ENCODE peak calls at places on chromosomes 4 and X, in seven cellular contexts. One of them, this sample, is unnamed.

GRCh38 chrX:66162331-66162822 is 1.7 kb upstream of the HEPH start:
- DNase-seq in ovary: no peak
- DNase-seq in stimulated activated CD4-positive, alpha-beta T cell treated with anti-CD3 and anti-CD28 coated beads, Interleukin-2, amount 100 ng/mL, for 48 hours: no peak
- DNase-seq in iPS-NIHi11: no peak
- DNase-seq in MM.1S: no peak
- DNase-seq in HT1080: no peak
- DNase-seq in dermis microvascular lymphatic vessel endothelial cell: no peak
- DNase-seq in this sample: no peak

GRCh38 chr4:39631700-39632079 is 7.0 kb downstream of the SMIM14 start:
- DNase-seq in ovary: no peak
- DNase-seq in stimulated activated CD4-positive, alpha-beta T cell treated with anti-CD3 and anti-CD28 coated beads, Interleukin-2, amount 100 ng/mL, for 48 hours: no peak
- DNase-seq in dermis microvascular lymphatic vessel endothelial cell: no peak
- DNase-seq in iPS-NIHi11: no peak
- DNase-seq in HT1080: no peak
- DNase-seq in MM.1S: no peak
- DNase-seq in this sample: no peak

GRCh38 chr4:111689214-111689613 is 456.0 kb upstream of the FAM241A start:
- DNase-seq in dermis microvascular lymphatic vessel endothelial cell: no peak
- DNase-seq in HT1080: peak
- DNase-seq in iPS-NIHi11: no peak
- DNase-seq in ovary: no peak
- DNase-seq in stimulated activated CD4-positive, alpha-beta T cell treated with anti-CD3 and anti-CD28 coated beads, Interleukin-2, amount 100 ng/mL, for 48 hours: no peak
- DNase-seq in MM.1S: no peak
- DNase-seq in this sample: no peak

GRCh38 chrX:16750136-16750535 is 30.7 kb downstream of the SYAP1 start:
- DNase-seq in stimulated activated CD4-positive, alpha-beta T cell treated with anti-CD3 and anti-CD28 coated beads, Interleukin-2, amount 100 ng/mL, for 48 hours: no peak
- DNase-seq in dermis microvascular lymphatic vessel endothelial cell: no peak
- DNase-seq in iPS-NIHi11: no peak
- DNase-seq in ovary: no peak
- DNase-seq in HT1080: no peak
- DNase-seq in MM.1S: no peak
- DNase-seq in this sample: no peak

GRCh38 chrX:148552775-148553174 is 52.4 kb downstream of the AFF2 start:
- DNase-seq in dermis microvascular lymphatic vessel endothelial cell: no peak
- DNase-seq in MM.1S: no peak
- DNase-seq in ovary: no peak
- DNase-seq in HT1080: no peak
- DNase-seq in iPS-NIHi11: peak
- DNase-seq in stimulated activated CD4-positive, alpha-beta T cell treated with anti-CD3 and anti-CD28 coated beads, Interleukin-2, amount 100 ng/mL, for 48 hours: no peak
- DNase-seq in this sample: no peak

GRCh38 chr4:110364911-110365520 is 110.9 kb upstream of the ENPEP start:
- DNase-seq in dermis microvascular lymphatic vessel endothelial cell: no peak
- DNase-seq in ovary: no peak
- DNase-seq in iPS-NIHi11: no peak
- DNase-seq in MM.1S: no peak
- DNase-seq in HT1080: no peak
- DNase-seq in stimulated activated CD4-positive, alpha-beta T cell treated with anti-CD3 and anti-CD28 coated beads, Interleukin-2, amount 100 ng/mL, for 48 hours: no peak
- DNase-seq in this sample: no peak

GRCh38 chr4:6613676-6614651 is 26.5 kb upstream of the MRFAP1 start:
- DNase-seq in iPS-NIHi11: no peak
- DNase-seq in ovary: no peak
- DNase-seq in HT1080: no peak
- DNase-seq in dermis microvascular lymphatic vessel endothelial cell: no peak
- DNase-seq in stimulated activated CD4-positive, alpha-beta T cell treated with anti-CD3 and anti-CD28 coated beads, Interleukin-2, amount 100 ng/mL, for 48 hours: no peak
- DNase-seq in MM.1S: no peak
- DNase-seq in this sample: no peak

GRCh38 chr4:3407171-3407771 is 34.5 kb upstream of the HGFAC start:
- DNase-seq in HT1080: no peak
- DNase-seq in stimulated activated CD4-positive, alpha-beta T cell treated with anti-CD3 and anti-CD28 coated beads, Interleukin-2, amount 100 ng/mL, for 48 hours: no peak
- DNase-seq in ovary: peak
- DNase-seq in dermis microvascular lymphatic vessel endothelial cell: no peak
- DNase-seq in MM.1S: no peak
- DNase-seq in iPS-NIHi11: no peak
- DNase-seq in this sample: no peak

GRCh38 chrX:10450229-10450958 is 170.0 kb downstream of the MID1 start:
- DNase-seq in dermis microvascular lymphatic vessel endothelial cell: no peak
- DNase-seq in HT1080: peak
- DNase-seq in ovary: no peak
- DNase-seq in MM.1S: no peak
- DNase-seq in iPS-NIHi11: no peak
- DNase-seq in stimulated activated CD4-positive, alpha-beta T cell treated with anti-CD3 and anti-CD28 coated beads, Interleukin-2, amount 100 ng/mL, for 48 hours: no peak
- DNase-seq in this sample: peak

GRCh38 chr4:17234678-17235077 is 277.2 kb downstream of the QDPR start:
- DNase-seq in ovary: no peak
- DNase-seq in MM.1S: no peak
- DNase-seq in stimulated activated CD4-positive, alpha-beta T cell treated with anti-CD3 and anti-CD28 coated beads, Interleukin-2, amount 100 ng/mL, for 48 hours: no peak
- DNase-seq in HT1080: no peak
- DNase-seq in dermis microvascular lymphatic vessel endothelial cell: no peak
- DNase-seq in iPS-NIHi11: no peak
- DNase-seq in this sample: no peak

GRCh38 chr4:148893095-148893494 is 450.9 kb upstream of the NR3C2 start:
- DNase-seq in iPS-NIHi11: peak
- DNase-seq in ovary: no peak
- DNase-seq in MM.1S: no peak
- DNase-seq in dermis microvascular lymphatic vessel endothelial cell: no peak
- DNase-seq in stimulated activated CD4-positive, alpha-beta T cell treated with anti-CD3 and anti-CD28 coated beads, Interleukin-2, amount 100 ng/mL, for 48 hours: no peak
- DNase-seq in HT1080: no peak
- DNase-seq in this sample: no peak

GRCh38 chr4:37816719-37817118 is 9.8 kb upstream of the PGM2 start:
- DNase-seq in stimulated activated CD4-positive, alpha-beta T cell treated with anti-CD3 and anti-CD28 coated beads, Interleukin-2, amount 100 ng/mL, for 48 hours: no peak
- DNase-seq in ovary: no peak
- DNase-seq in HT1080: no peak
- DNase-seq in dermis microvascular lymphatic vessel endothelial cell: no peak
- DNase-seq in MM.1S: no peak
- DNase-seq in iPS-NIHi11: no peak
- DNase-seq in this sample: no peak

GRCh38 chrX:16457239-16457638 is 192.7 kb upstream of the S100G start:
- DNase-seq in HT1080: no peak
- DNase-seq in stimulated activated CD4-positive, alpha-beta T cell treated with anti-CD3 and anti-CD28 coated beads, Interleukin-2, amount 100 ng/mL, for 48 hours: no peak
- DNase-seq in ovary: no peak
- DNase-seq in iPS-NIHi11: no peak
- DNase-seq in MM.1S: no peak
- DNase-seq in dermis microvascular lymphatic vessel endothelial cell: no peak
- DNase-seq in this sample: no peak

GRCh38 chrX:136954930-136955329 is 74.4 kb upstream of the RBMX start:
- DNase-seq in ovary: no peak
- DNase-seq in MM.1S: peak
- DNase-seq in stimulated activated CD4-positive, alpha-beta T cell treated with anti-CD3 and anti-CD28 coated beads, Interleukin-2, amount 100 ng/mL, for 48 hours: no peak
- DNase-seq in iPS-NIHi11: no peak
- DNase-seq in dermis microvascular lymphatic vessel endothelial cell: peak
- DNase-seq in HT1080: peak
- DNase-seq in this sample: no peak

GRCh38 chr4:117889978-117890377 is 144.3 kb upstream of the NDST3 start:
- DNase-seq in ovary: no peak
- DNase-seq in stimulated activated CD4-positive, alpha-beta T cell treated with anti-CD3 and anti-CD28 coated beads, Interleukin-2, amount 100 ng/mL, for 48 hours: no peak
- DNase-seq in iPS-NIHi11: no peak
- DNase-seq in HT1080: no peak
- DNase-seq in MM.1S: no peak
- DNase-seq in dermis microvascular lymphatic vessel endothelial cell: no peak
- DNase-seq in this sample: no peak

GRCh38 chr4:83266689-83267088 is 17.9 kb downstream of the COQ2 start:
- DNase-seq in stimulated activated CD4-positive, alpha-beta T cell treated with anti-CD3 and anti-CD28 coated beads, Interleukin-2, amount 100 ng/mL, for 48 hours: no peak
- DNase-seq in MM.1S: no peak
- DNase-seq in dermis microvascular lymphatic vessel endothelial cell: no peak
- DNase-seq in HT1080: no peak
- DNase-seq in ovary: no peak
- DNase-seq in iPS-NIHi11: no peak
- DNase-seq in this sample: no peak

GRCh38 chr4:85741921-85742591 is 267.1 kb downstream of the ARHGAP24 start:
- DNase-seq in iPS-NIHi11: no peak
- DNase-seq in MM.1S: no peak
- DNase-seq in dermis microvascular lymphatic vessel endothelial cell: no peak
- DNase-seq in stimulated activated CD4-positive, alpha-beta T cell treated with anti-CD3 and anti-CD28 coated beads, Interleukin-2, amount 100 ng/mL, for 48 hours: no peak
- DNase-seq in HT1080: no peak
- DNase-seq in ovary: no peak
- DNase-seq in this sample: no peak

GRCh38 chr4:175109933-175110332 is 191.8 kb downstream of the ADAM29 start:
- DNase-seq in iPS-NIHi11: peak
- DNase-seq in HT1080: peak
- DNase-seq in dermis microvascular lymphatic vessel endothelial cell: no peak
- DNase-seq in stimulated activated CD4-positive, alpha-beta T cell treated with anti-CD3 and anti-CD28 coated beads, Interleukin-2, amount 100 ng/mL, for 48 hours: no peak
- DNase-seq in MM.1S: peak
- DNase-seq in ovary: no peak
- DNase-seq in this sample: no peak

GRCh38 chr4:80103615-80104014 is 30.6 kb upstream of the ANTXR2 start:
- DNase-seq in dermis microvascular lymphatic vessel endothelial cell: no peak
- DNase-seq in iPS-NIHi11: no peak
- DNase-seq in MM.1S: no peak
- DNase-seq in stimulated activated CD4-positive, alpha-beta T cell treated with anti-CD3 and anti-CD28 coated beads, Interleukin-2, amount 100 ng/mL, for 48 hours: no peak
- DNase-seq in HT1080: no peak
- DNase-seq in ovary: no peak
- DNase-seq in this sample: no peak

GRCh38 chr4:139907001-139907809 is 241.6 kb downstream of the MGST2 start:
- DNase-seq in dermis microvascular lymphatic vessel endothelial cell: no peak
- DNase-seq in HT1080: no peak
- DNase-seq in MM.1S: no peak
- DNase-seq in ovary: no peak
- DNase-seq in iPS-NIHi11: no peak
- DNase-seq in stimulated activated CD4-positive, alpha-beta T cell treated with anti-CD3 and anti-CD28 coated beads, Interleukin-2, amount 100 ng/mL, for 48 hours: no peak
- DNase-seq in this sample: no peak

GRCh38 chr4:188960411-188961093 is 821.3 kb downstream of the TRIML1 start:
- DNase-seq in HT1080: peak
- DNase-seq in ovary: no peak
- DNase-seq in MM.1S: no peak
- DNase-seq in stimulated activated CD4-positive, alpha-beta T cell treated with anti-CD3 and anti-CD28 coated beads, Interleukin-2, amount 100 ng/mL, for 48 hours: no peak
- DNase-seq in iPS-NIHi11: no peak
- DNase-seq in dermis microvascular lymphatic vessel endothelial cell: peak
- DNase-seq in this sample: no peak

GRCh38 chr4:187840814-187841213 is 154.8 kb upstream of the ZFP42 start:
- DNase-seq in ovary: no peak
- DNase-seq in MM.1S: no peak
- DNase-seq in HT1080: peak
- DNase-seq in dermis microvascular lymphatic vessel endothelial cell: no peak
- DNase-seq in stimulated activated CD4-positive, alpha-beta T cell treated with anti-CD3 and anti-CD28 coated beads, Interleukin-2, amount 100 ng/mL, for 48 hours: no peak
- DNase-seq in iPS-NIHi11: no peak
- DNase-seq in this sample: no peak